ENCODE peak calls at places on chromosomes 11 and 22, in six cellular contexts. C, R, E, A, F and P are unnamed samples.

GRCh38 chr11:83284501-83285051 is 1.6 kb downstream of the CCDC90B start:
- DNase-seq in F (no peak), E (no peak), C (no peak), A (no peak), R (no peak), P (no peak)

GRCh38 chr11:68373810-68374501 is 61.6 kb downstream of the LRP5 start:
- DNase-seq in R (no peak), A (no peak), F (no peak), E (no peak), C (no peak), P (no peak)

GRCh38 chr22:43148581-43148980 is 2.8 kb upstream of the TSPO start:
- DNase-seq in F (peak), R (no peak), A (peak), C (no peak), E (no peak), P (no peak)

GRCh38 chr11:117582491-117582890 is 214.5 kb downstream of the DSCAML1 start:
- DNase-seq in C (no peak), F (no peak), R (no peak), E (no peak), A (peak), P (no peak)

GRCh38 chr11:120555433-120555773 is 43.9 kb downstream of the GRIK4 start:
- DNase-seq in A (peak), E (no peak), R (no peak), C (no peak), F (no peak), P (no peak)

GRCh38 chr11:42179211-42179610 is 719.8 kb upstream of the LRRC4C start:
- DNase-seq in C (no peak), E (no peak), A (no peak), R (no peak), F (no peak), P (no peak)

GRCh38 chr11:93895106-93895862 is 44.9 kb upstream of the VSTM5 start:
- DNase-seq in E (no peak), F (peak), R (peak), C (peak), A (no peak), P (peak)

GRCh38 chr22:17106785-17107546 is 14.2 kb downstream of the TMEM121B start:
- DNase-seq in F (no peak), C (no peak), E (no peak), R (no peak), A (peak), P (no peak)

GRCh38 chr22:26471522-26471921 is 12.1 kb downstream of the HPS4 start:
- DNase-seq in R (no peak), A (no peak), F (peak), E (no peak), C (peak), P (no peak)

GRCh38 chr11:85526564-85526963 is 100.6 kb downstream of the DLG2 start:
- DNase-seq in A (no peak), R (no peak), C (no peak), F (no peak), E (no peak), P (no peak)

GRCh38 chr11:26227311-26227710 is 104.6 kb upstream of the ANO3 start:
- DNase-seq in F (peak), A (no peak), R (no peak), E (no peak), C (peak), P (peak)

GRCh38 chr11:131593301-131593700 is 222.9 kb downstream of the NTM start:
- DNase-seq in F (no peak), R (no peak), A (no peak), C (no peak), E (no peak), P (no peak)

GRCh38 chr11:8532475-8532874 is 61.6 kb downstream of the STK33 start:
- DNase-seq in F (no peak), R (no peak), A (no peak), E (peak), C (no peak), P (peak)

GRCh38 chr11:1541474-1542204 is 30.4 kb downstream of the DUSP8 start:
- DNase-seq in A (no peak), R (no peak), C (no peak), F (no peak), E (no peak), P (no peak)

GRCh38 chr11:15901790-15902189 is 454.6 kb downstream of the SOX6 start:
- DNase-seq in R (no peak), E (no peak), F (no peak), A (no peak), C (no peak), P (no peak)

GRCh38 chr11:130945945-130946344 is 29.7 kb upstream of the SNX19 start:
- DNase-seq in R (no peak), A (no peak), F (peak), C (peak), E (no peak), P (no peak)

GRCh38 chr11:95767498-95767897 is 22.1 kb downstream of the FAM76B start:
- DNase-seq in R (no peak), C (no peak), F (peak), E (no peak), A (no peak), P (no peak)

GRCh38 chr11:11672764-11673163 is 51.0 kb upstream of the GALNT18 start:
- DNase-seq in E (no peak), R (no peak), F (no peak), C (no peak), A (no peak), P (no peak)

GRCh38 chr11:86303257-86303656 is 1.2 kb downstream of the HIKESHI start:
- DNase-seq in F (no peak), A (no peak), E (no peak), R (no peak), C (no peak), P (no peak)

GRCh38 chr11:95111923-95112540 is 22.4 kb downstream of the ENDOD1 start:
- DNase-seq in C (no peak), E (no peak), R (no peak), A (no peak), F (no peak), P (no peak)

GRCh38 chr11:66727883-66728759 is 895 bp downstream of the SPTBN2 start:
- DNase-seq in C (no peak), E (no peak), R (no peak), F (no peak), A (no peak), P (peak)

GRCh38 chr22:38788417-38788816 is 5.5 kb downstream of the DNAL4 start:
- DNase-seq in A (no peak), F (peak), E (no peak), R (no peak), C (peak), P (no peak)

GRCh38 chr11:71240865-71241691 is 11.3 kb downstream of the SHANK2 start:
- DNase-seq in R (no peak), A (peak), E (no peak), F (peak), C (peak), P (no peak)

GRCh38 chr22:47633111-47633510 is 870.7 kb downstream of the TBC1D22A start:
- DNase-seq in E (no peak), F (no peak), A (no peak), R (no peak), C (no peak), P (no peak)

GRCh38 chr11:99911116-99911515 is 776.0 kb upstream of the ARHGAP42 start:
- DNase-seq in C (no peak), E (no peak), A (no peak), F (no peak), R (no peak), P (no peak)

GRCh38 chr11:134514354-134514951 is 102.4 kb upstream of the B3GAT1 start:
- DNase-seq in C (no peak), A (peak), R (no peak), F (no peak), E (no peak), P (no peak)

GRCh38 chr22:27801197-27801615 is 350 bp downstream of the MN1 start:
- DNase-seq in C (no peak), F (peak), R (peak), A (no peak), E (no peak), P (peak)

GRCh38 chr11:131688056-131688693 is 317.8 kb downstream of the NTM start:
- DNase-seq in R (peak), A (no peak), C (no peak), E (peak), F (peak), P (peak)

GRCh38 chr11:117860139-117860538 is 16.3 kb downstream of the FXYD6 start:
- DNase-seq in A (no peak), E (no peak), C (no peak), F (no peak), R (no peak), P (no peak)

GRCh38 chr11:44993971-44994705 is 43.5 kb upstream of the TP53I11 start:
- DNase-seq in F (no peak), R (no peak), A (no peak), C (no peak), E (no peak), P (no peak)

GRCh38 chr11:6249822-6250555 is 9.6 kb upstream of the CCKBR start:
- DNase-seq in F (peak), C (peak), R (no peak), E (no peak), A (no peak), P (no peak)

GRCh38 chr11:27672836-27673464 is 27.3 kb downstream of the BDNF start:
- DNase-seq in R (no peak), C (no peak), F (peak), A (no peak), E (no peak), P (no peak)

DNA sequence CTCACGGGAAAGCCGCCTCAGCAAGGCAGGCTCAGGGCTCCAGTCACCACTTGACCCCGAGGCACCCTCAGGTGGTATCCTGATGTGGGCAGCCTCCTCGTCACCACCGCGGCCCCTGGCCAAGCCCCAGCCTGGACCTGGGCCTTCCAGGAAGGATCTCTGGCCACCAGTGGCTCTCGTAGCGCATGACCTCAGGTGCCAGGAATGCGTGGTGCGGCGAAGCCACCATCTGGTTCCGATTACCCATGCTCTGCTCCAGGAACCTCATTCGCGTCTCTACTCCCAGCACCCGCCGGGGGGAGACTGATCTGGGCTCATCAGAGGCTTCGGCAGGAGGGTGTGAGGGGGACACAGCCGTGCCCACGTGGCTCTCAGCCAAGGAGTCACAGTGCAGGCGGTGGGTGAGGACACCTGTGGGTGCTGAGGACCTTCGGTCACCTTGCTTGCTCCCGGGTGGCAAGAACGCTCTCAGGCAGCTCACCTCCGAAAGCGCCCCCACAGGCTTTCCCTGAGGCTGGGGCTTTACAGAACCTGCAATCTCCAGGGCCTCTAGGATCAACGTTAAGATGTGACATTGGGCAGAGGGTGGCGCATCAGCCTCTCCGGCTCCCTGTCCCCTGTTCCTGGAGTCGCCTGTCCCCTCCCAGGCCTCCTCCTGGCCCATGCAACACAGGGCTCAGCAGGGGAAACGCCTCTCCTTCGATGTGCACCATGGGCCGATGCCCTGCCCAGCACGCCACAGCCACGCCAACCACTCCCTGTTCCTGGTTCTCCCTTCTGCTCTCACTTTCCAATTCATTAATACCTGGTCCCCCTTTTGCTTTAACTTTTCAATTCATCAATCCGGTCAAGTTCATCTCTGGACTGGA is 39.0 kb downstream of the TBX1 start:
- DNase-seq in F (no peak), C (peak), A (no peak), R (no peak), E (no peak), P (no peak)
- TF ChIP-seq CTCF in F (no peak), C (peak), A (no peak), R (no peak), E (no peak), P (no peak)

GRCh38 chr11:110430267-110431211 is 791 bp downstream of the FDX1 start:
- DNase-seq in R (no peak), C (no peak), A (no peak), F (peak), E (peak), P (peak)
- TF ChIP-seq CTCF in R (peak), C (no peak), A (no peak), F (no peak), E (peak), P (no peak)

GRCh38 chr11:98456281-98456680 is 564.5 kb upstream of the CNTN5 start:
- DNase-seq in F (no peak), A (no peak), E (no peak), C (no peak), R (no peak), P (no peak)

GRCh38 chr11:98453378-98453777 is 567.4 kb upstream of the CNTN5 start:
- DNase-seq in A (no peak), R (no peak), E (no peak), F (no peak), C (no peak), P (no peak)

GRCh38 chr11:98455500-98456186 is 565.1 kb upstream of the CNTN5 start:
- DNase-seq in R (no peak), F (no peak), E (no peak), C (no peak), A (no peak), P (no peak)
- TF ChIP-seq CTCF in R (no peak), F (no peak), E (peak), C (no peak), A (no peak), P (no peak)

GRCh38 chr11:64010783-64011182 is 24.5 kb downstream of the OTUB1 start:
- DNase-seq in A (no peak), C (no peak), E (no peak), F (no peak), R (no peak), P (no peak)

GRCh38 chr11:64009710-64010109 is 23.5 kb downstream of the OTUB1 start:
- DNase-seq in F (no peak), A (no peak), E (no peak), C (no peak), R (no peak), P (no peak)

GRCh38 chr11:64008283-64008931 is 22.2 kb downstream of the OTUB1 start:
- DNase-seq in C (no peak), R (no peak), E (no peak), F (no peak), A (peak), P (no peak)

GRCh38 chr11:64007629-64008282 is 21.5 kb downstream of the OTUB1 start:
- DNase-seq in F (no peak), R (peak), C (no peak), E (no peak), A (peak), P (peak)

DNA sequence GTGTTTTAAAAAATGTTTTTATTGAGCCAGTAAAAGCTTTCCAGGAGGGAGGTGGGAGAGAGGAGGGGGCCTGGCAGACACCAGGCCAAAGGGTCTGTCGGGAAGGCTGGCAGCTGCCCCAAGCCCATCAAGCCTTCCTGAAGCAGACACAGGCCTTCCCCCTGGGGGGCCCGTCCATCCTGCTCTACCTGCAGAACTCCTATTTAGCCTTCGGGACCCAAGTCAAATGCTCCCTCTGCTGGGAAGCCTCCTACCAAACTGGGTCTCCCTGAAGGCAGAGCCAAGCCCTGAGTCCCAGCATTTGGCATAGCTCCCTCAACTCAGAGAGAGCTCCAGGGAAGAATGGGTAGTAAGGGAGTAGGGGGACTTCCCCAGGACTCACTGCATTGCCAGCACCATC is 23.0 kb downstream of the OTUB1 start:
- DNase-seq in R (no peak), C (no peak), A (no peak), F (no peak), E (no peak), P (no peak)
- TF ChIP-seq CTCF in R (no peak), C (no peak), A (no peak), F (no peak), E (no peak), P (no peak)

DNA sequence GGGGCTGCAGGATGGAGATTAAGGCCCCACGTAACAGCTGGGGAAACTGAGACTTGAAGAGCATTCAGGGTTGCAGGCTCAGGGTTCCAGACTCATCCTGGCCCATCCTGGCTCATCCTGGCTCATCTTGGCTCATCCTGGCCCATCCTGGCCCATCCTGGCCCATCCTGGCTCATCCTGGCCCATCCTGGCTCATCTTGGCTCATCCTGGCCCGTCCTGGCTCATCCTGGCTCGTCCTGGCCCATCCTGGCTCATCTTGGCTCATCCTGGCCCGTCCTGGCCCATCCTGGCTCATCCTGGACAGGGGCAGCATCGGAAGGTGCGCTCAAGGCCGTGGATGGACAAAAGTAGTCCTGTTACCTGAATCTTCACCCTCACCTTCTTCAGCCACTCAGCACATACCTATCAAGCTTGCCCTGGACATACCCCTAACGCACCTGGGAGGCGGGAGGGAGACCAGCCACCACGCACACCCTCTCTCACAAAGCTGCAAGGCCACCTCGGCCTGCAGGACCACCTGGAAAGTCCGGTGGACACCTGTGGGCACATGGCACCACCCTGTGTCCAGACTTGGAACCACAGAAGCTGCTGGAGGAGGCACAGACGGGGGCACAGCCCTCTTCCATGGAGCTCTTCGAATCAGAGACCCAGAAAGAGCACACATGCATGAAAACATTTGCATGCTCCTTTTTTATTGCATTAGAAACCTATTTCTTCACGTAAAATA is 20.3 kb upstream of the NLRP6 start:
- DNase-seq in E (no peak), R (no peak), C (no peak), F (no peak), A (no peak), P (peak)
- TF ChIP-seq CTCF in E (peak), R (no peak), C (no peak), F (peak), A (no peak), P (peak)

DNA sequence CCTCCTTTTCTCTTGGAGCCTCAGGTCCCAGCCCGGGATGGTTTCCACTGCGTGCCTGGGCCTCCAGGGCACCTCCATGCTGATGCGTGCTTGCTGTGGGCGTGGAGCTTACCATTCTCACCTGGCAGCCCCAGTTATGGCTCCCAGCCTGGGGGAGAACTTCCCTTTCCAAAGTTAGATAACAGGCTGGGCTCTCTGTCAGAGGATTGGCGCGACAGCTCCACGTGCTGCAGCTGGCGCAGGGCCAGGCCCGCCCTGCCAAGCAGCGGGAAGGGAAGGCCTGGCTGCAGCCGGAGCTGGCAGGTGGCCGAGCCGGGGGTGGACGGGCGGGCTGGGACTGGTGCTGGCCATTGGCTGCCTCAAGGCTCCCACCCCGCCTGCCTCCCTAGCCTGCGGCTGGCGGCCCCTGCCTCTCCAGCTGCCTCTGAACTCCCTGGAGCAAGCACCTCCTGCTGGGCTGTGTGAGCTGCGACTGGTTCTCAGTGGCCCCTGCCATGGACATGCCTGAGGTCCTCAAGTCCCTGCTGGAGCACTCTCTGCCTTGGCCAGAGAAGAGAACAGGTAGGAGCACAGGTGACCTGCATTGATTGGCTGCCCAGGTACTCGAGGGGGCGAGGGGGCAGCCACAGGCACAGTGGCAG is 14.6 kb upstream of the TEF start:
- DNase-seq in E (no peak), F (peak), C (peak), R (no peak), A (peak), P (peak)
- TF ChIP-seq CTCF in E (no peak), F (peak), C (peak), R (no peak), A (peak), P (no peak)

GRCh38 chr22:50141891-50142363 is 28.6 kb upstream of the PANX2 start:
- DNase-seq in R (peak), F (no peak), C (no peak), A (no peak), E (no peak), P (no peak)
- TF ChIP-seq CTCF in R (no peak), F (no peak), C (no peak), A (no peak), E (peak), P (no peak)

DNA sequence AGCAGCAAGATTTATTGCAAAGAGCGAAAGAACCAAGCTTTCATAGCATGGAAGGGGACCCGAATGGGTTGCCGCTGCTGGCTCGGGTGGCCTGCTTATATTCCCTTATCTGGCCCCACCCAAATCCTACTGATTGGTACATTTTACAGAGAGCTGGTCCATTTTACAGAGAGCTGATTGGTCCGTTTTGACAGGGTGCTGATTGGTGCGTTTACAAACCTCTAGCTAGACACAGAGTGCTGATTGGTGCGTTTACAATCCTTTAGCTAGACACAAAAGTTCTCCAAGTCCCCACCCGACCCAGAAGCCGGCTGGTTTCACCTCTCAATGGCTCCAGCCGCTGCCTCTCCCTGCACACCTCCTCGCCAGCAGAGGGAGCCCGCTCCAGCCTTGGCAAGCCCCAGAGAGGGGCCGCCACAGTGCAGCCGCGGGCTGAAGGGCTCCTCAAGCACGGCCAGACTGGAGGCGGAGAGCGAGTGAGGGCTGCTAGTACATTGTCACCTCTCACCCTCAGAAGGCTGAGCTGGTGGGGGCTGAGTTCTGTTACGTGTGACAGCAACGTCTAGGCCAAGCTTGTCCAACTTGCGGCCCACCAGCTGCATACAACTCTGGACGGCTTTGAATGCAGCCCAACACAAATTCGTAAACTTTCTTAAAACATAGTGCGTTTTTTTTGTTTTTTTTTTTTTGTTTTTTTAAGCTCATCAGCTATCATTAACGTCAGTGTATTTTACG is 8.7 kb downstream of the PTH start:
- DNase-seq in E (peak), R (peak), F (no peak), A (peak), C (no peak), P (peak)
- TF ChIP-seq CTCF in E (peak), R (no peak), F (no peak), A (peak), C (peak), P (peak)

GRCh38 chr11:61429691-61430582 is at the start of the genes CPSF7 and SDHAF2:
- DNase-seq in C (peak), F (peak), E (peak), A (peak), R (peak), P (peak)
- TF ChIP-seq CTCF in C (no peak), F (no peak), E (no peak), A (no peak), R (peak), P (no peak)